ENCODE peak calls at places on chromosomes 2 and 18, in five cellular contexts. O is body of pancreas, T is left ventricle myocardium inferior, Q is stomach, U is tibial nerve. F is an unnamed sample. For H3K36me3 and H3K4me1, the result is how much of the 10 kb centered on the place peaks cover.

GRCh38 chr2:97723156-97724072 is 10.0 kb downstream of the ZAP70 start:
- DNase-seq in Q (no peak), U (no peak), O (no peak), T (peak), F (no peak)

GRCh38 chr2:30149513-30149912 is 2.7 kb downstream of the YPEL5 start:
- DNase-seq in O (no peak), T (no peak), U (no peak), Q (no peak), F (no peak)

GRCh38 chr2:98727758-98728718 is 2.9 kb downstream of the MGAT4A start:
- DNase-seq in O (peak), T (no peak), U (no peak), Q (no peak), F (no peak)

GRCh38 chr2:205806126-205806905 is 124.0 kb downstream of the NRP2 start:
- DNase-seq in Q (peak), T (no peak), U (no peak), O (peak), F (peak)

GRCh38 chr18:22337311-22337710 is 80.4 kb downstream of the CTAGE1 start:
- DNase-seq in T (no peak), U (no peak), Q (no peak), O (no peak), F (no peak)

GRCh38 chr18:72742002-72742401 is 125.8 kb downstream of the NETO1 start:
- DNase-seq in T (no peak), U (no peak), Q (no peak), O (no peak), F (no peak)

GRCh38 chr2:113127646-113128385 is 418 bp downstream of the IL1RN start:
- DNase-seq in T (no peak), U (no peak), O (no peak), Q (no peak), F (no peak)

GRCh38 chr2:44005831-44006230 is 10.0 kb upstream of the LRPPRC start:
- DNase-seq in T (no peak), Q (no peak), O (no peak), U (no peak), F (no peak)

GRCh38 chr2:185998562-185999070 is 260.0 kb downstream of the FSIP2 start:
- DNase-seq in O (no peak), U (no peak), T (no peak), Q (no peak), F (no peak)

GRCh38 chr18:73318732-73319479 is 451.1 kb upstream of the NETO1 start:
- DNase-seq in O (peak), U (no peak), T (peak), Q (no peak), F (no peak)

GRCh38 chr18:9803698-9804516 is 81.9 kb upstream of the TXNDC2 start:
- DNase-seq in U (no peak), O (peak), Q (no peak), T (peak), F (no peak)

GRCh38 chr2:56369316-56369715 is 185.5 kb downstream of the CCDC85A start:
- DNase-seq in T (no peak), Q (no peak), O (no peak), U (no peak), F (no peak)

GRCh38 chr2:207768168-207768890 is 1.4 kb downstream of the FZD5 start:
- DNase-seq in U (no peak), O (peak), T (peak), Q (peak), F (peak)

GRCh38 chr2:149084924-149085795 is 46.7 kb downstream of the LYPD6B start:
- DNase-seq in T (no peak), Q (no peak), O (no peak), U (no peak), F (no peak)

GRCh38 chr2:239275871-239276812 is 124.7 kb downstream of the HDAC4 start:
- DNase-seq in U (peak), Q (peak), O (no peak), T (peak), F (no peak)

GRCh38 chr18:54149078-54149697 is 75.3 kb downstream of the MBD2 start:
- DNase-seq in Q (no peak), T (no peak), U (no peak), O (peak), F (peak)

GRCh38 chr18:36867056-36867455 is 38.1 kb downstream of the KIAA1328 start:
- DNase-seq in Q (no peak), T (no peak), U (no peak), O (no peak), F (no peak)

GRCh38 chr2:99858951-99859596 is 283.3 kb downstream of the AFF3 start:
- DNase-seq in Q (no peak), T (no peak), O (no peak), U (no peak), F (no peak)

GRCh38 chr2:119431976-119432881 is 575 bp downstream of the TMEM37 start:
- DNase-seq in U (no peak), Q (peak), T (no peak), O (peak), F (peak)

GRCh38 chr2:131584940-131585339 is 57.3 kb downstream of the CCDC74A start:
- DNase-seq in U (no peak), Q (no peak), T (no peak), O (no peak), F (no peak)

GRCh38 chr2:44938287-44939073 is 3.0 kb upstream of the SIX3 start:
- DNase-seq in U (no peak), T (no peak), Q (no peak), O (no peak), F (no peak)

GRCh38 chr2:190159453-190159852 is 96.9 kb upstream of the MSTN start:
- DNase-seq in U (peak), T (no peak), Q (no peak), O (no peak), F (no peak)

GRCh38 chr2:26363323-26363722 is 16.7 kb upstream of the ADGRF3 start:
- DNase-seq in U (no peak), O (no peak), Q (no peak), T (no peak), F (no peak)

GRCh38 chr18:75052475-75052874 is 156.5 kb downstream of the PTGR3 start:
- DNase-seq in T (no peak), O (no peak), Q (no peak), U (no peak), F (peak)

GRCh38 chr2:181626671-181627070 is 30.2 kb downstream of the CERKL start:
- DNase-seq in T (no peak), O (no peak), Q (no peak), U (no peak), F (no peak)

GRCh38 chr2:25155401-25155800 is 13.0 kb downstream of the POMC start:
- DNase-seq in T (no peak), O (no peak), Q (no peak), U (no peak), F (no peak)

GRCh38 chr2:147331790-147332419 is 512.9 kb upstream of the ACVR2A start:
- DNase-seq in U (peak), Q (peak), T (no peak), O (peak), F (no peak)

GRCh38 chr2:235010117-235010729 is 58.4 kb downstream of the SH3BP4 start:
- DNase-seq in O (no peak), T (no peak), Q (no peak), U (no peak), F (no peak)

GRCh38 chr2:235009081-235009480 is 57.3 kb downstream of the SH3BP4 start:
- DNase-seq in U (no peak), T (no peak), Q (no peak), O (no peak), F (no peak)

GRCh38 chr2:235008584-235009044 is 56.8 kb downstream of the SH3BP4 start:
- DNase-seq in U (no peak), Q (peak), O (peak), T (no peak), F (no peak)

GRCh38 chr2:235011929-235012631 is 60.3 kb downstream of the SH3BP4 start:
- DNase-seq in O (peak), T (no peak), Q (no peak), U (no peak), F (no peak)

DNA sequence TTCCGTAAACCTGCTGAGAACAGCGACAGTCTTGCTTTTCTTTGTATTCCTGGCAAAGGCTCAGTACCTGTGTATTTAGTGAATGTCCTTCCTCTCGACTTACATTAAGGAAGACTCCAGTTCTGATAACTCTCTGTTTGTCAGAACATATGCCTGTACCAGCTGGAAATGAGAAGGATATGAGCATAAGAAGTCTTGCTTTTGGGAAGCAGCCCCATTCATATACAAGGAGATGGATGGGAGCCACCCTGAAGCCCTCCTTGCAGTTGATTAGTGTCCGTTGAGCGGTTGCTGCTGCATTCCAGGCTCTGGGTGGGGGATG is 59.8 kb downstream of the SH3BP4 start:
- DNase-seq in T (no peak), O (no peak), U (no peak), Q (no peak), F (no peak)
- H3K36me3 ChIP-seq in T (under half), O (under half), U (under half), Q (under half), F (under half)

DNA sequence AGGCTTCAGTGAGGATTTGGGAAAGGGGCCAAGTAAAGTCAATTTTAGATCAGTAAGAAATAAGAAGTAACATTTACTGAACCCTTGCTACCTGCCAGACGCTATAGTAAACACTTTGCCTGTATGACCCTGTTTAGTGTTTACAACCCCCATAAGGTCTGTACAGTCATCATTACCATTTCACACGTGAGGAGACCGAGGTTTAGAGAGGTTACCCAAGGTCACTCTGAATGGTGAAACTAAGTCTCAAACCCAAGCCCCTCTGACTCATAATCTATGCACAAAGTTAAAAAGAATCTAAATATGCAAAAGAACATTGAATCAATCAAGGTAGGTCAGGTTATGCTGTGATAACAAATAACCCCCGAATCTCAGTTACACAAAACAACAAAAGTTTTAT is 8.0 kb downstream of the ANTXR1 start:
- DNase-seq in Q (no peak), T (no peak), O (no peak), U (no peak), F (no peak)
- H3K4me1 ChIP-seq in Q (under half), T (under half), O (under half), U (under half), F (under half)

GRCh38 chr2:112118148-112118547 is 20.0 kb upstream of the FBLN7 start:
- DNase-seq in O (no peak), T (no peak), Q (no peak), U (no peak), F (no peak)
- TF ChIP-seq CTCF in O (no peak), T (no peak), Q (no peak), U (no peak), F (no peak)

DNA sequence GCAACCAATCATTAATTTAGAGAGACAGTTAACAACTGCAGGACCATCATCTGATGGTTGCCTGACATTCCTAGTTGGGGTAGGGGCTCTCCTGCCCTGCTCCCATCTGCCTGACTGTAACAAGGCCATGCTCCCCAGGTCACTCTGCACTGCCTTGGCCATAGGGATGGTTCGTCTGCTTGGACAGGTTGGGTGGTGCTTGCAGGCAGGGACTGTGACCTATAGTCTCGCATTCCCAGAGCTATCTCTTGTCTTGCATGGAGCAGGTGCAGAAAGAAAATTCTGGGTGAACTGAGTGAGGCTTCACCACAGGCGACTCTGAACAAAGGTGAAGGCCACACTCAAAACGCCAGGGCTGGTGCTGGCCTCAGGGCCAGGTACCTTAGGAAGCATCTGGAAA is 64.7 kb downstream of the EMILIN2 start:
- DNase-seq in U (no peak), T (no peak), Q (no peak), O (no peak), F (no peak)
- H3K36me3 ChIP-seq in U (half or more), T (under half), Q (half or more), O (under half), F (half or more)

DNA sequence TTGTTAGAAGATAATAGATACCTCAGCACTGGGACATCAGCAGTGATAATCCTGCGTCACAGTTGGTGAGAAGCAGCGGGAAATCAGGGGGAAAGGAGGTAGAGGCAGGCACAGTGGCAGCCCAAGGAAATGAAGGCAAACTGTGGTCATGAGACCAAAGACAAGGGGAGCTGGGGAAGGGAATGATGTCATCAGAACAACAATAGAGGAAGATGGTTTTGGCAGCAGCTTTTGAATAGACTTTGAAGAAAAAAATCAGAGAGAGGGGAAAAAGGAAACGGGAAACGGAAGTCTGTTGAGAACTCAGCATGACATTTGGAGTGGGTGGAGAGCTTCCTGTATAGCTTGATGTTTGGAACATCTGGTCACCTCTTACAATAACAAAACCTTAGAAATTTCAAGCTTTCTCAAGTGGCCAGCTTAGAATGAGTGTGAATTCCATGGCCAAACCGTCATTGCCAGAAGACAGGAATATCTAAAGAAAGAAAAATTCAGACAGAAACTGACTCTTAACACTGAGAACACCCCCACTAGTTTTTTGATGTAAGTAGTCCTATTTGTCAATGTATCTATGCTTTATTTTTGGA is 18.4 kb upstream of the YES1 start:
- DNase-seq in O (no peak), U (peak), T (no peak), Q (no peak), F (no peak)
- H3K4me1 ChIP-seq in O (under half), U (under half), T (under half), Q (under half), F (under half)

GRCh38 chr18:71011389-71011788 is 722.5 kb downstream of the SOCS6 start:
- DNase-seq in O (no peak), U (no peak), Q (no peak), T (no peak), F (no peak)

GRCh38 chr18:71008257-71008656 is 719.4 kb downstream of the SOCS6 start:
- DNase-seq in O (no peak), U (no peak), T (no peak), Q (no peak), F (no peak)

GRCh38 chr18:71012789-71013188 is 723.9 kb downstream of the SOCS6 start:
- DNase-seq in U (no peak), O (no peak), Q (no peak), T (no peak), F (no peak)
- TF ChIP-seq CTCF in U (no peak), O (no peak), Q (no peak), T (no peak), F (no peak)

GRCh38 chr2:159755788-159756187 is 42.2 kb downstream of the CD302 start:
- DNase-seq in Q (no peak), U (no peak), T (no peak), O (no peak), F (no peak)

GRCh38 chr2:159760321-159760720 is 37.7 kb downstream of the CD302 start:
- DNase-seq in Q (no peak), U (no peak), O (no peak), T (no peak), F (no peak)

GRCh38 chr2:159758686-159759085 is 39.3 kb downstream of the CD302 start:
- DNase-seq in O (no peak), U (no peak), Q (no peak), T (no peak), F (no peak)

GRCh38 chr2:159759577-159759976 is 38.4 kb downstream of the CD302 start:
- DNase-seq in Q (no peak), U (no peak), O (no peak), T (no peak), F (no peak)

GRCh38 chr2:159758239-159758638 is 39.8 kb downstream of the CD302 start:
- DNase-seq in U (no peak), O (no peak), T (no peak), Q (no peak), F (no peak)
- H3K36me3 ChIP-seq in U (half or more), O (under half), T (half or more), Q (half or more), F (under half)

DNA sequence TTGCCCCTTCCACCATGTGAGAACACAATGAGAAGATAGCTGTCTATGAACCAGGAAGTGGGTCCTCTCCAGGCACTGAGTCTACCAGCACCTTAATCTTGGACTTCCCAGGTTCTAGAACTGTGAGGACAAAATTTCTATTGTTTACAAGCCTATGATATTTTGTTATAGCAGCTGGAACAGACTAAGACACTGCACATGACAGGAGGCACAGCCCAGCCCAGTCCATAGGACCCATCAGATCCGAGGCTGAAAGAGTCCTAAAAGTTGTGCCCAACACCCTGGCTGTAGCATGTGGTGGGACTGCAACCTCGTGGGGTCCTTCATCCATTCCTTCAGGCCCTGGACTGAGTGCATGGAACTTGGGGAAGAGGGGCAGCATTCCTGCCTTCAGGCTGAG is 48.4 kb upstream of the YWHAQ start:
- DNase-seq in Q (no peak), T (no peak), U (no peak), O (no peak), F (no peak)
- H3K4me1 ChIP-seq in Q (under half), T (under half), U (under half), O (under half), F (under half)